ENCODE peak calls at places on chromosomes 13 and 19, in four cellular contexts. One of them, this sample, is unnamed.

GRCh38 chr19:22622020-22622419 is 12.1 kb upstream of the ZNF492 start:
- DNase-seq in breast epithelium: no peak
- DNase-seq in brain microvascular endothelial cell: no peak
- DNase-seq in tibial artery: no peak
- DNase-seq in this sample: no peak

GRCh38 chr13:106078191-106078590 is 457.3 kb downstream of the EFNB2 start:
- DNase-seq in breast epithelium: no peak
- DNase-seq in brain microvascular endothelial cell: peak
- DNase-seq in tibial artery: no peak
- DNase-seq in this sample: no peak

GRCh38 chr13:93776936-93777335 is 550.3 kb downstream of the GPC6 start:
- DNase-seq in breast epithelium: no peak
- DNase-seq in brain microvascular endothelial cell: peak
- DNase-seq in tibial artery: no peak
- DNase-seq in this sample: no peak

GRCh38 chr19:14149509-14149994 is 13.2 kb upstream of the ASF1B start:
- DNase-seq in breast epithelium: peak
- DNase-seq in brain microvascular endothelial cell: no peak
- DNase-seq in tibial artery: peak
- DNase-seq in this sample: peak

GRCh38 chr13:105037064-105037463 is 1498.4 kb downstream of the EFNB2 start:
- DNase-seq in breast epithelium: no peak
- DNase-seq in brain microvascular endothelial cell: peak
- DNase-seq in tibial artery: no peak
- DNase-seq in this sample: no peak

GRCh38 chr13:100491164-100491847 is 97.3 kb downstream of the GGACT start:
- DNase-seq in breast epithelium: no peak
- DNase-seq in brain microvascular endothelial cell: peak
- DNase-seq in tibial artery: no peak
- DNase-seq in this sample: peak

GRCh38 chr13:45492538-45492937 is 27.8 kb downstream of the COG3 start:
- DNase-seq in breast epithelium: no peak
- DNase-seq in brain microvascular endothelial cell: no peak
- DNase-seq in tibial artery: no peak
- DNase-seq in this sample: no peak

GRCh38 chr13:50275392-50276063 is 260.3 kb downstream of the KCNRG start:
- DNase-seq in breast epithelium: no peak
- DNase-seq in brain microvascular endothelial cell: no peak
- DNase-seq in tibial artery: no peak
- DNase-seq in this sample: no peak

GRCh38 chr19:42091300-42092266 is 15.6 kb downstream of the ZNF574 start:
- DNase-seq in breast epithelium: no peak
- DNase-seq in brain microvascular endothelial cell: no peak
- DNase-seq in tibial artery: no peak
- DNase-seq in this sample: peak

GRCh38 chr13:27481766-27482165 is 31.4 kb upstream of the MTIF3 start:
- DNase-seq in breast epithelium: no peak
- DNase-seq in brain microvascular endothelial cell: peak
- DNase-seq in tibial artery: no peak
- DNase-seq in this sample: peak

GRCh38 chr19:10402441-10403038 is 802 bp downstream of the CDC37 start:
- DNase-seq in breast epithelium: no peak
- DNase-seq in brain microvascular endothelial cell: no peak
- DNase-seq in tibial artery: no peak
- DNase-seq in this sample: peak

GRCh38 chr13:98842858-98843481 is 90.5 kb upstream of the SLC15A1 start:
- DNase-seq in breast epithelium: no peak
- DNase-seq in brain microvascular endothelial cell: peak
- DNase-seq in tibial artery: peak
- DNase-seq in this sample: peak

GRCh38 chr19:11405846-11406643 is 13.1 kb downstream of the RGL3 start:
- DNase-seq in breast epithelium: no peak
- DNase-seq in brain microvascular endothelial cell: no peak
- DNase-seq in tibial artery: no peak
- DNase-seq in this sample: no peak

GRCh38 chr13:72808917-72809500 is 27.1 kb downstream of the PIBF1 start:
- DNase-seq in breast epithelium: no peak
- DNase-seq in brain microvascular endothelial cell: no peak
- DNase-seq in tibial artery: no peak
- DNase-seq in this sample: no peak

GRCh38 chr13:50248537-50249521 is 233.6 kb downstream of the KCNRG start:
- DNase-seq in breast epithelium: no peak
- DNase-seq in brain microvascular endothelial cell: no peak
- DNase-seq in tibial artery: no peak
- DNase-seq in this sample: no peak

GRCh38 chr13:36606060-36606459 is 67.8 kb upstream of the SERTM1 start:
- DNase-seq in breast epithelium: no peak
- DNase-seq in brain microvascular endothelial cell: no peak
- DNase-seq in tibial artery: no peak
- DNase-seq in this sample: no peak

GRCh38 chr19:8391274-8392016 is 1.3 kb downstream of the RAB11B start:
- DNase-seq in breast epithelium: no peak
- DNase-seq in brain microvascular endothelial cell: no peak
- DNase-seq in tibial artery: no peak
- DNase-seq in this sample: no peak

GRCh38 chr13:113651511-113652403 is 6.2 kb downstream of the ATP4B start:
- DNase-seq in breast epithelium: peak
- DNase-seq in brain microvascular endothelial cell: no peak
- DNase-seq in tibial artery: peak
- DNase-seq in this sample: no peak

GRCh38 chr19:54462072-54462712 is 1.4 kb downstream of the LENG9 start:
- DNase-seq in breast epithelium: no peak
- DNase-seq in brain microvascular endothelial cell: no peak
- DNase-seq in tibial artery: peak
- DNase-seq in this sample: peak

GRCh38 chr19:29873024-29873800 is 61.4 kb downstream of the CCNE1 start:
- DNase-seq in breast epithelium: no peak
- DNase-seq in brain microvascular endothelial cell: no peak
- DNase-seq in tibial artery: no peak
- DNase-seq in this sample: peak

GRCh38 chr13:98889419-98890079 is 88.3 kb downstream of the DOCK9 start:
- DNase-seq in breast epithelium: no peak
- DNase-seq in brain microvascular endothelial cell: no peak
- DNase-seq in tibial artery: no peak
- DNase-seq in this sample: no peak

GRCh38 chr13:19927117-19927734 is 31.3 kb upstream of the ZMYM2 start:
- DNase-seq in breast epithelium: no peak
- DNase-seq in brain microvascular endothelial cell: no peak
- DNase-seq in tibial artery: no peak
- DNase-seq in this sample: no peak

GRCh38 chr13:85828094-85828684 is 29.0 kb upstream of the SLITRK6 start:
- DNase-seq in breast epithelium: no peak
- DNase-seq in brain microvascular endothelial cell: peak
- DNase-seq in tibial artery: no peak
- DNase-seq in this sample: no peak

GRCh38 chr13:103386341-103386740 is 320.1 kb upstream of the SLC10A2 start:
- DNase-seq in breast epithelium: no peak
- DNase-seq in brain microvascular endothelial cell: peak
- DNase-seq in tibial artery: no peak
- DNase-seq in this sample: peak

GRCh38 chr19:5480427-5480836 is 25.2 kb downstream of the ZNRF4 start:
- DNase-seq in breast epithelium: no peak
- DNase-seq in brain microvascular endothelial cell: no peak
- DNase-seq in tibial artery: no peak
- DNase-seq in this sample: peak

GRCh38 chr13:67238277-67238859 is 8.2 kb upstream of the PCDH9 start:
- DNase-seq in breast epithelium: no peak
- DNase-seq in brain microvascular endothelial cell: no peak
- DNase-seq in tibial artery: no peak
- DNase-seq in this sample: no peak

GRCh38 chr19:5269279-5269678 is 71.3 kb downstream of the PTPRS start:
- DNase-seq in breast epithelium: no peak
- DNase-seq in brain microvascular endothelial cell: no peak
- DNase-seq in tibial artery: no peak
- DNase-seq in this sample: no peak

GRCh38 chr13:114000151-114001040 is 26.5 kb upstream of the C13orf46 start:
- DNase-seq in breast epithelium: no peak
- DNase-seq in brain microvascular endothelial cell: no peak
- DNase-seq in tibial artery: no peak
- DNase-seq in this sample: no peak

GRCh38 chr19:43152217-43152616 is 34.1 kb downstream of the PSG5 start:
- DNase-seq in breast epithelium: no peak
- DNase-seq in brain microvascular endothelial cell: no peak
- DNase-seq in tibial artery: no peak
- DNase-seq in this sample: no peak

GRCh38 chr13:81089758-81090157 is 748.8 kb upstream of the SPRY2 start:
- DNase-seq in breast epithelium: no peak
- DNase-seq in brain microvascular endothelial cell: no peak
- DNase-seq in tibial artery: no peak
- DNase-seq in this sample: no peak

GRCh38 chr13:114320065-114320464 is 5.8 kb downstream of the CHAMP1 start:
- DNase-seq in breast epithelium: no peak
- DNase-seq in brain microvascular endothelial cell: no peak
- DNase-seq in tibial artery: no peak
- DNase-seq in this sample: no peak

GRCh38 chr19:30604657-30605056 is 232.5 kb downstream of the ZNF536 start:
- DNase-seq in breast epithelium: no peak
- DNase-seq in brain microvascular endothelial cell: no peak
- DNase-seq in tibial artery: no peak
- DNase-seq in this sample: no peak

GRCh38 chr13:41648314-41648935 is 191.1 kb downstream of the RGCC start:
- DNase-seq in breast epithelium: no peak
- DNase-seq in brain microvascular endothelial cell: no peak
- DNase-seq in tibial artery: no peak
- DNase-seq in this sample: no peak

DNA sequence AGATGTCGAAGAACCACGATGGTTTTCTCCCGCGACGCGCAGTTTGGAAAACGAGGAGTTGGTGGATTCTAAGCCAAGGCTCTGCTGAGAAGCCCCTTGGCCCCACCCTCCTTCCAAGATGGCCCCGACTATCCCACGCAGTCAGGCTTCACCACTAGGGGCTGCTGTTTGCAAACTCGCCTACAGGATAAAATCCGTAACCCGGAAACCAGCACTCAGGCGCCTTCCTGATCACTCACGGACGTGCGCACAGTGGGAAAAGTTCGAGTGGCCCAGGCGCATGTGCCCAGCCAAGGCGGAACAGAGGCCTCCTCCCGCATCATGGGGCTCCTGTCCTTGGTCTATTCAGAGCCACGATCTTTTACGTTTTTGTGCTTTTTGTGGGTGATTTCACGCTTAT is 19.2 kb upstream of the UQCR11 start:
- DNase-seq in breast epithelium: no peak
- DNase-seq in brain microvascular endothelial cell: peak
- DNase-seq in tibial artery: no peak
- DNase-seq in this sample: no peak
- TF ChIP-seq CTCF in breast epithelium: peak
- TF ChIP-seq CTCF in brain microvascular endothelial cell: peak
- TF ChIP-seq CTCF in tibial artery: peak
- TF ChIP-seq CTCF in this sample: peak

GRCh38 chr19:12935071-12935470 is 1.6 kb upstream of the FARSA start:
- DNase-seq in breast epithelium: no peak
- DNase-seq in brain microvascular endothelial cell: no peak
- DNase-seq in tibial artery: no peak
- DNase-seq in this sample: no peak
- TF ChIP-seq CTCF in breast epithelium: no peak
- TF ChIP-seq CTCF in brain microvascular endothelial cell: no peak
- TF ChIP-seq CTCF in tibial artery: no peak
- TF ChIP-seq CTCF in this sample: no peak

GRCh38 chr19:46220038-46220615 is 9.4 kb upstream of the IGFL1 start:
- DNase-seq in breast epithelium: no peak
- DNase-seq in brain microvascular endothelial cell: no peak
- DNase-seq in tibial artery: no peak
- DNase-seq in this sample: no peak
- TF ChIP-seq CTCF in breast epithelium: no peak
- TF ChIP-seq CTCF in brain microvascular endothelial cell: no peak
- TF ChIP-seq CTCF in tibial artery: no peak
- TF ChIP-seq CTCF in this sample: no peak

DNA sequence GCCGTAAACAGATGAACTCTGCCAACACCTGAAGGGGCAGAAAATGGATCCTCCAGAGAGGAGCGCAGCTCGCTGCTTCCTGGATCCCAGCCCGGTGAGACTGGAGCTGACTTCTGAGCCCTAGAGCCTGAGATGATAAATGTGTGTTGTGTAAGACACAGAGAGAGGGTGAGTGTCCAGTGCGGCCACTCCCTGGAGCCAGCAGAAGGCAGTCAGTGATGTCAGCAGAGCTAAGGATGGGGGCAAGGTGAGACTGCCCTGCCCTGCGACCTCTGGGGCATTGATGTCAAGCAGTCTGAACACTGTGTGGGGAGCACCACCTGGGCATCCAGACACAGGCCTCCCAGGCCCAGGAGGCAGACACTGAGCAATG is 9.7 kb upstream of the SLC35E1 start:
- DNase-seq in breast epithelium: no peak
- DNase-seq in brain microvascular endothelial cell: no peak
- DNase-seq in tibial artery: no peak
- DNase-seq in this sample: peak
- TF ChIP-seq CTCF in breast epithelium: no peak
- TF ChIP-seq CTCF in brain microvascular endothelial cell: no peak
- TF ChIP-seq CTCF in tibial artery: no peak
- TF ChIP-seq CTCF in this sample: no peak

GRCh38 chr13:97432917-97433726 is 847 bp upstream of the RAP2A start:
- DNase-seq in breast epithelium: peak
- DNase-seq in brain microvascular endothelial cell: peak
- DNase-seq in tibial artery: peak
- DNase-seq in this sample: peak
- TF ChIP-seq CTCF in breast epithelium: no peak
- TF ChIP-seq CTCF in brain microvascular endothelial cell: no peak
- TF ChIP-seq CTCF in tibial artery: peak
- TF ChIP-seq CTCF in this sample: no peak

DNA sequence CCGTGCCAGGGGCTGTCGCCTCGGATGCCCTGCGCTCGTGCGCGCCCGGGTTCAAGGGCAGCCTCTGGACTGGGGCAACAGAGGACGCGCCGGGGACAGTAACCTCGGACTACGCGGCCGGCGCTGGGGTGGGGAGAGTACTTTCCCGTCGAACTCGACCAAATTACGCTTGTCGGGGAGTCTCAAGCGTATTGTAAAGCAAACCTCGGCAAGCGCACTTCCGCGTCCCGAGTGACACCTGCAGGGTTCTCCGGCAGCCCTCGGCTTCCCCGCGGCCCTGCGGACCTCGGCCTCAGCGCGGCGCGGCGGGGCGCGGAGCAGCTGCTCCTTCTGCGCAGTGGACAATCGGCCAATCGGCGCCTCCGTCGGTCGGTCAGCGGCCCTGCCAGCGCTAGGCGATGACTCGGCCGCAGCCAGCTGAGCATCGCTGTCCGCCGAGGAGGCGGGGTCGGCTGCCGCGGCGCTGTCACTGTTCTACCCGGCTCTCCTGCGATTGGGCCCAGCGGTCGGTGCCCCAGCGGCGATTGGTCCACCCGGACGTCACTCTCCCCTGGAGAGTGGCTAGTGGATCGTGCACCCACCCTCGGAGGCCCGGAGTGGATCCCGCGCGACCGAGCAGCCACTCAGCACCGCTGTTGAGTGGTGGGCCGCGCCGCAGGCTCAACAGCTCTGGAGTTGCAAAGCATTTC is at the start of gene SLC46A3:
- DNase-seq in breast epithelium: peak
- DNase-seq in brain microvascular endothelial cell: peak
- DNase-seq in tibial artery: peak
- DNase-seq in this sample: peak
- TF ChIP-seq CTCF in breast epithelium: no peak
- TF ChIP-seq CTCF in brain microvascular endothelial cell: peak
- TF ChIP-seq CTCF in tibial artery: peak
- TF ChIP-seq CTCF in this sample: no peak